ENCODE peak calls at places on chromosomes 6 and 20, in five cellular contexts. One of them, this sample, is unnamed. For H3K4me1, the result is how much of the 10 kb centered on the place peaks cover.

GRCh38 chr6:151022492-151022891 is 157.0 kb downstream of the MTHFD1L start:
- DNase-seq in upper lobe of left lung: no peak
- DNase-seq in CD8-positive, alpha-beta memory T cell: no peak
- DNase-seq in MM.1S: no peak
- DNase-seq in uterus: no peak
- DNase-seq in this sample: no peak

GRCh38 chr6:146878564-146879343 is 280.0 kb downstream of the ADGB start:
- DNase-seq in upper lobe of left lung: no peak
- DNase-seq in CD8-positive, alpha-beta memory T cell: no peak
- DNase-seq in MM.1S: no peak
- DNase-seq in uterus: no peak
- DNase-seq in this sample: no peak

GRCh38 chr20:49283703-49284625 is 6.1 kb upstream of the ZNFX1 start:
- DNase-seq in upper lobe of left lung: no peak
- DNase-seq in CD8-positive, alpha-beta memory T cell: no peak
- DNase-seq in MM.1S: no peak
- DNase-seq in uterus: no peak
- DNase-seq in this sample: no peak

GRCh38 chr6:137819740-137820139 is 47.3 kb upstream of the TNFAIP3 start:
- DNase-seq in upper lobe of left lung: no peak
- DNase-seq in CD8-positive, alpha-beta memory T cell: peak
- DNase-seq in MM.1S: no peak
- DNase-seq in uterus: no peak
- DNase-seq in this sample: peak

GRCh38 chr20:37518059-37518458 is 3.0 kb upstream of the NNAT start:
- DNase-seq in upper lobe of left lung: no peak
- DNase-seq in CD8-positive, alpha-beta memory T cell: no peak
- DNase-seq in MM.1S: no peak
- DNase-seq in uterus: no peak
- DNase-seq in this sample: no peak

GRCh38 chr6:106724848-106725247 is 95.5 kb downstream of the QRSL1 start:
- DNase-seq in upper lobe of left lung: no peak
- DNase-seq in CD8-positive, alpha-beta memory T cell: no peak
- DNase-seq in MM.1S: no peak
- DNase-seq in uterus: no peak
- DNase-seq in this sample: no peak

GRCh38 chr6:3569817-3570216 is 113.0 kb upstream of the SLC22A23 start:
- DNase-seq in upper lobe of left lung: no peak
- DNase-seq in CD8-positive, alpha-beta memory T cell: no peak
- DNase-seq in MM.1S: no peak
- DNase-seq in uterus: no peak
- DNase-seq in this sample: no peak

GRCh38 chr20:4102381-4102780 is 87.0 kb upstream of the RNF24 start:
- DNase-seq in upper lobe of left lung: no peak
- DNase-seq in CD8-positive, alpha-beta memory T cell: no peak
- DNase-seq in MM.1S: no peak
- DNase-seq in uterus: no peak
- DNase-seq in this sample: no peak

GRCh38 chr20:25048519-25048952 is 9.4 kb downstream of the ACSS1 start:
- DNase-seq in upper lobe of left lung: peak
- DNase-seq in CD8-positive, alpha-beta memory T cell: peak
- DNase-seq in MM.1S: no peak
- DNase-seq in uterus: peak
- DNase-seq in this sample: no peak

GRCh38 chr6:122393339-122393896 is 6.0 kb upstream of the HSF2 start:
- DNase-seq in upper lobe of left lung: no peak
- DNase-seq in CD8-positive, alpha-beta memory T cell: no peak
- DNase-seq in MM.1S: no peak
- DNase-seq in uterus: no peak
- DNase-seq in this sample: no peak

GRCh38 chr6:146546440-146546839 is 2.8 kb downstream of the RAB32 start:
- DNase-seq in upper lobe of left lung: no peak
- DNase-seq in CD8-positive, alpha-beta memory T cell: no peak
- DNase-seq in MM.1S: no peak
- DNase-seq in uterus: peak
- DNase-seq in this sample: no peak

GRCh38 chr6:169529931-169530761 is 171.7 kb downstream of the WDR27 start:
- DNase-seq in upper lobe of left lung: peak
- DNase-seq in CD8-positive, alpha-beta memory T cell: no peak
- DNase-seq in MM.1S: no peak
- DNase-seq in uterus: peak
- DNase-seq in this sample: peak

GRCh38 chr20:40265872-40266533 is 423.0 kb downstream of the MAFB start:
- DNase-seq in upper lobe of left lung: no peak
- DNase-seq in CD8-positive, alpha-beta memory T cell: no peak
- DNase-seq in MM.1S: peak
- DNase-seq in uterus: no peak
- DNase-seq in this sample: no peak

GRCh38 chr20:32830437-32830836 is 10.7 kb downstream of the MAPRE1 start:
- DNase-seq in upper lobe of left lung: peak
- DNase-seq in CD8-positive, alpha-beta memory T cell: no peak
- DNase-seq in MM.1S: no peak
- DNase-seq in uterus: no peak
- DNase-seq in this sample: no peak

GRCh38 chr6:158333094-158333493 is 20.8 kb downstream of the TULP4 start:
- DNase-seq in upper lobe of left lung: no peak
- DNase-seq in CD8-positive, alpha-beta memory T cell: no peak
- DNase-seq in MM.1S: no peak
- DNase-seq in uterus: no peak
- DNase-seq in this sample: no peak

GRCh38 chr20:8156603-8157079 is 24.6 kb downstream of the PLCB1 start:
- DNase-seq in upper lobe of left lung: no peak
- DNase-seq in CD8-positive, alpha-beta memory T cell: peak
- DNase-seq in MM.1S: peak
- DNase-seq in uterus: no peak
- DNase-seq in this sample: peak

GRCh38 chr6:129748901-129749748 is 39.1 kb upstream of the ARHGAP18 start:
- DNase-seq in upper lobe of left lung: no peak
- DNase-seq in CD8-positive, alpha-beta memory T cell: no peak
- DNase-seq in MM.1S: peak
- DNase-seq in uterus: no peak
- DNase-seq in this sample: no peak

GRCh38 chr6:26155066-26155925 is 68.1 kb downstream of the HFE start:
- DNase-seq in upper lobe of left lung: peak
- DNase-seq in CD8-positive, alpha-beta memory T cell: no peak
- DNase-seq in MM.1S: peak
- DNase-seq in uterus: peak
- DNase-seq in this sample: no peak

GRCh38 chr6:105849741-105850140 is 236.4 kb upstream of the PRDM1 start:
- DNase-seq in upper lobe of left lung: no peak
- DNase-seq in CD8-positive, alpha-beta memory T cell: no peak
- DNase-seq in MM.1S: no peak
- DNase-seq in uterus: no peak
- DNase-seq in this sample: no peak

GRCh38 chr6:158060447-158061360 is 79.0 kb downstream of the SYNJ2 start:
- DNase-seq in upper lobe of left lung: peak
- DNase-seq in CD8-positive, alpha-beta memory T cell: peak
- DNase-seq in MM.1S: no peak
- DNase-seq in uterus: peak
- DNase-seq in this sample: peak

GRCh38 chr20:5621305-5621704 is 128.9 kb upstream of the SHLD1 start:
- DNase-seq in upper lobe of left lung: no peak
- DNase-seq in CD8-positive, alpha-beta memory T cell: no peak
- DNase-seq in MM.1S: no peak
- DNase-seq in uterus: no peak
- DNase-seq in this sample: no peak

GRCh38 chr6:38713812-38714211 is 1.3 kb upstream of the DNAH8 start:
- DNase-seq in upper lobe of left lung: peak
- DNase-seq in CD8-positive, alpha-beta memory T cell: peak
- DNase-seq in MM.1S: peak
- DNase-seq in uterus: no peak
- DNase-seq in this sample: peak

GRCh38 chr20:42093041-42093440 is 474.9 kb upstream of the CHD6 start:
- DNase-seq in upper lobe of left lung: no peak
- DNase-seq in CD8-positive, alpha-beta memory T cell: no peak
- DNase-seq in MM.1S: peak
- DNase-seq in uterus: no peak
- DNase-seq in this sample: no peak

GRCh38 chr6:150301871-150302800 is 66.7 kb upstream of the IYD start:
- DNase-seq in upper lobe of left lung: no peak
- DNase-seq in CD8-positive, alpha-beta memory T cell: no peak
- DNase-seq in MM.1S: no peak
- DNase-seq in uterus: no peak
- DNase-seq in this sample: no peak

GRCh38 chr6:31308050-31308844 is 36.4 kb upstream of the HLA-C start:
- DNase-seq in upper lobe of left lung: peak
- DNase-seq in CD8-positive, alpha-beta memory T cell: peak
- DNase-seq in MM.1S: peak
- DNase-seq in uterus: no peak
- DNase-seq in this sample: peak

GRCh38 chr20:3716195-3716834 is 3.9 kb upstream of the SIGLEC1 start:
- DNase-seq in upper lobe of left lung: no peak
- DNase-seq in CD8-positive, alpha-beta memory T cell: no peak
- DNase-seq in MM.1S: peak
- DNase-seq in uterus: peak
- DNase-seq in this sample: peak

GRCh38 chr6:20985821-20986220 is 451.6 kb downstream of the CDKAL1 start:
- DNase-seq in upper lobe of left lung: no peak
- DNase-seq in CD8-positive, alpha-beta memory T cell: no peak
- DNase-seq in MM.1S: no peak
- DNase-seq in uterus: no peak
- DNase-seq in this sample: no peak

GRCh38 chr6:155120034-155120433 is 124.9 kb downstream of the TIAM2 start:
- DNase-seq in upper lobe of left lung: no peak
- DNase-seq in CD8-positive, alpha-beta memory T cell: no peak
- DNase-seq in MM.1S: no peak
- DNase-seq in uterus: no peak
- DNase-seq in this sample: no peak

GRCh38 chr20:40506567-40506966 is 182.5 kb downstream of the MAFB start:
- DNase-seq in upper lobe of left lung: peak
- DNase-seq in CD8-positive, alpha-beta memory T cell: no peak
- DNase-seq in MM.1S: no peak
- DNase-seq in uterus: peak
- DNase-seq in this sample: no peak

GRCh38 chr6:163438298-163438939 is 23.9 kb downstream of the QKI start:
- DNase-seq in upper lobe of left lung: no peak
- DNase-seq in CD8-positive, alpha-beta memory T cell: no peak
- DNase-seq in MM.1S: no peak
- DNase-seq in uterus: no peak
- DNase-seq in this sample: no peak

GRCh38 chr20:59701236-59701635 is 96.9 kb downstream of the PHACTR3 start:
- DNase-seq in upper lobe of left lung: no peak
- DNase-seq in CD8-positive, alpha-beta memory T cell: no peak
- DNase-seq in MM.1S: no peak
- DNase-seq in uterus: no peak
- DNase-seq in this sample: no peak

GRCh38 chr20:52083627-52084232 is 107.8 kb downstream of the ZFP64 start:
- DNase-seq in upper lobe of left lung: no peak
- DNase-seq in CD8-positive, alpha-beta memory T cell: peak
- DNase-seq in MM.1S: peak
- DNase-seq in uterus: peak
- DNase-seq in this sample: no peak

GRCh38 chr20:9110916-9111432 is 42.1 kb downstream of the PLCB4 start:
- DNase-seq in upper lobe of left lung: no peak
- DNase-seq in CD8-positive, alpha-beta memory T cell: no peak
- DNase-seq in MM.1S: no peak
- DNase-seq in uterus: no peak
- DNase-seq in this sample: no peak

GRCh38 chr20:49785851-49786174 is 26.8 kb upstream of the SLC9A8 start:
- DNase-seq in upper lobe of left lung: peak
- DNase-seq in CD8-positive, alpha-beta memory T cell: no peak
- DNase-seq in MM.1S: peak
- DNase-seq in uterus: no peak
- DNase-seq in this sample: no peak

GRCh38 chr6:159074120-159074684 is 29.4 kb upstream of the TAGAP start:
- DNase-seq in upper lobe of left lung: no peak
- DNase-seq in CD8-positive, alpha-beta memory T cell: no peak
- DNase-seq in MM.1S: no peak
- DNase-seq in uterus: no peak
- DNase-seq in this sample: no peak

GRCh38 chr6:108343894-108344293 is 49.0 kb downstream of the AFG1L start:
- DNase-seq in upper lobe of left lung: no peak
- DNase-seq in CD8-positive, alpha-beta memory T cell: no peak
- DNase-seq in MM.1S: no peak
- DNase-seq in uterus: no peak
- DNase-seq in this sample: no peak
- H3K4me1 ChIP-seq in upper lobe of left lung: under half
- H3K4me1 ChIP-seq in CD8-positive, alpha-beta memory T cell: under half
- H3K4me1 ChIP-seq in MM.1S: under half
- H3K4me1 ChIP-seq in uterus: under half
- H3K4me1 ChIP-seq in this sample: under half

GRCh38 chr6:7201732-7202541 is 94.2 kb downstream of the RREB1 start:
- DNase-seq in upper lobe of left lung: peak
- DNase-seq in CD8-positive, alpha-beta memory T cell: no peak
- DNase-seq in MM.1S: no peak
- DNase-seq in uterus: no peak
- DNase-seq in this sample: no peak
- H3K4me3 ChIP-seq in upper lobe of left lung: no peak
- H3K4me3 ChIP-seq in CD8-positive, alpha-beta memory T cell: no peak
- H3K4me3 ChIP-seq in MM.1S: peak
- H3K4me3 ChIP-seq in uterus: no peak
- H3K4me3 ChIP-seq in this sample: no peak

DNA sequence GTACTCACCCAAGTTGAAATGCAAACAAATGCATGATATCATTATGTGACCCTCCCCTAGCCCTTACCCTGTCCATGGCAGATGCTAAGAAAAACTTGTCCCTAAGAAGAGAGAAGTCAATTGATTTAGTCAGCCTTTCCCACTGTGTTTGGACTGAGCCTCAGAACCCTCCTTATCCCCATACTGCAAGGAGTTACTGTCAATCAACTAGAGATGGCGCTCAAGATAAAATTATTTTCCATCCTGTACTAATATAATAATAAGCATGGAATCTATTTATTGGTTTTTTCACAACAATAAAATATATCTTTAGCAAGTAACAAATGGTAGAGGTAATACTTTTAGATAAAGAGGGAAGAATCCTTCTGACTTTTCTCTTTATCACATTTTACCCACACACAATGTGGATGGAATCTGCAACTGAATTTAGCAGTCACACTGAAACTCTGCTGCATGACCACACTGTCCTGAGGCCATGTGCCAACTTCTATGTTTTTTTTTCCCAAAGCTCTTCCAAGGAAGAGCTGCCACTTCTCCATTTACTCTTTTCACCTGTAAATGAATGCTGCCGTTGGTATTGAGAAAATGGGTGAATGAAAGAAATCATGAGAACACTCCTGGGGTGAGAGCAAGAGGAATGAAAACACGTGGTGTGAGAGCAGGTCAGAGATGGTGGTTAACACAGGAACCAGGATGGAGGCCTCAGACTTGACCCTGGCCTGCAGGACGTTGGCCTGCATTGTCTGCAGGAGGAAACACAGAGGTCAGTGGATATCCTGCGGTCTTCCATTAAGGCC is 10.5 kb downstream of the NT5E start:
- DNase-seq in upper lobe of left lung: no peak
- DNase-seq in CD8-positive, alpha-beta memory T cell: no peak
- DNase-seq in MM.1S: no peak
- DNase-seq in uterus: no peak
- DNase-seq in this sample: no peak
- H3K4me1 ChIP-seq in upper lobe of left lung: under half
- H3K4me1 ChIP-seq in CD8-positive, alpha-beta memory T cell: under half
- H3K4me1 ChIP-seq in MM.1S: half or more
- H3K4me1 ChIP-seq in uterus: under half
- H3K4me1 ChIP-seq in this sample: under half

GRCh38 chr6:47197672-47198640 is 111.7 kb downstream of the TNFRSF21 start:
- DNase-seq in upper lobe of left lung: no peak
- DNase-seq in CD8-positive, alpha-beta memory T cell: no peak
- DNase-seq in MM.1S: no peak
- DNase-seq in uterus: no peak
- DNase-seq in this sample: no peak
- H3K4me3 ChIP-seq in upper lobe of left lung: no peak
- H3K4me3 ChIP-seq in CD8-positive, alpha-beta memory T cell: peak
- H3K4me3 ChIP-seq in MM.1S: no peak
- H3K4me3 ChIP-seq in uterus: no peak
- H3K4me3 ChIP-seq in this sample: no peak